ENCODE peak calls at places on chromosomes 6 and 20, in nine cellular contexts. One of them, this sample, is unnamed.

GRCh38 chr20:50244352-50245149 is 53.9 kb downstream of the CEBPB start:
- DNase-seq in cardiac muscle cell: no peak
- DNase-seq in RWPE2: peak
- DNase-seq in brain microvascular endothelial cell: no peak
- DNase-seq in fibroblast of pulmonary artery: no peak
- DNase-seq in HFF-Myc: no peak
- DNase-seq in A549: no peak
- DNase-seq in astrocyte of the cerebellum: no peak
- DNase-seq in DND-41: no peak
- DNase-seq in this sample: peak

GRCh38 chr6:15498640-15499039 is 164.2 kb downstream of the DTNBP1 start:
- DNase-seq in fibroblast of pulmonary artery: no peak
- DNase-seq in DND-41: no peak
- DNase-seq in brain microvascular endothelial cell: no peak
- DNase-seq in astrocyte of the cerebellum: no peak
- DNase-seq in HFF-Myc: no peak
- DNase-seq in A549: no peak
- DNase-seq in RWPE2: no peak
- DNase-seq in cardiac muscle cell: no peak
- DNase-seq in this sample: peak

GRCh38 chr6:35370124-35370741 is 27.9 kb downstream of the PPARD start:
- DNase-seq in HFF-Myc: peak
- DNase-seq in fibroblast of pulmonary artery: peak
- DNase-seq in brain microvascular endothelial cell: peak
- DNase-seq in cardiac muscle cell: no peak
- DNase-seq in A549: peak
- DNase-seq in astrocyte of the cerebellum: peak
- DNase-seq in DND-41: peak
- DNase-seq in RWPE2: peak
- DNase-seq in this sample: peak

GRCh38 chr6:162063666-162064065 is 663.9 kb downstream of the PRKN start:
- DNase-seq in RWPE2: no peak
- DNase-seq in astrocyte of the cerebellum: no peak
- DNase-seq in brain microvascular endothelial cell: no peak
- DNase-seq in fibroblast of pulmonary artery: no peak
- DNase-seq in HFF-Myc: no peak
- DNase-seq in A549: no peak
- DNase-seq in DND-41: no peak
- DNase-seq in cardiac muscle cell: no peak
- DNase-seq in this sample: no peak

GRCh38 chr20:53129557-53129956 is 157.4 kb downstream of the TSHZ2 start:
- DNase-seq in DND-41: no peak
- DNase-seq in A549: no peak
- DNase-seq in cardiac muscle cell: no peak
- DNase-seq in HFF-Myc: no peak
- DNase-seq in fibroblast of pulmonary artery: no peak
- DNase-seq in astrocyte of the cerebellum: no peak
- DNase-seq in RWPE2: no peak
- DNase-seq in brain microvascular endothelial cell: no peak
- DNase-seq in this sample: no peak

GRCh38 chr6:13767121-13767794 is 47.1 kb downstream of the MCUR1 start:
- DNase-seq in fibroblast of pulmonary artery: peak
- DNase-seq in DND-41: peak
- DNase-seq in brain microvascular endothelial cell: peak
- DNase-seq in RWPE2: no peak
- DNase-seq in cardiac muscle cell: peak
- DNase-seq in A549: no peak
- DNase-seq in astrocyte of the cerebellum: no peak
- DNase-seq in HFF-Myc: no peak
- DNase-seq in this sample: no peak

GRCh38 chr6:45366534-45366933 is 11.2 kb downstream of the SUPT3H start:
- DNase-seq in A549: no peak
- DNase-seq in astrocyte of the cerebellum: no peak
- DNase-seq in fibroblast of pulmonary artery: no peak
- DNase-seq in HFF-Myc: no peak
- DNase-seq in DND-41: no peak
- DNase-seq in RWPE2: no peak
- DNase-seq in brain microvascular endothelial cell: no peak
- DNase-seq in cardiac muscle cell: no peak
- DNase-seq in this sample: no peak

GRCh38 chr6:113654396-113654795 is 202.7 kb upstream of the MARCKS start:
- DNase-seq in cardiac muscle cell: no peak
- DNase-seq in RWPE2: peak
- DNase-seq in brain microvascular endothelial cell: peak
- DNase-seq in astrocyte of the cerebellum: no peak
- DNase-seq in DND-41: no peak
- DNase-seq in fibroblast of pulmonary artery: peak
- DNase-seq in HFF-Myc: no peak
- DNase-seq in A549: peak
- DNase-seq in this sample: peak

GRCh38 chr20:51184289-51184688 is 161.4 kb upstream of the KCNG1 start:
- DNase-seq in DND-41: no peak
- DNase-seq in cardiac muscle cell: no peak
- DNase-seq in fibroblast of pulmonary artery: no peak
- DNase-seq in brain microvascular endothelial cell: no peak
- DNase-seq in RWPE2: peak
- DNase-seq in HFF-Myc: no peak
- DNase-seq in astrocyte of the cerebellum: peak
- DNase-seq in A549: no peak
- DNase-seq in this sample: no peak

GRCh38 chr6:75044846-75045245 is 161.0 kb downstream of the COL12A1 start:
- DNase-seq in RWPE2: no peak
- DNase-seq in astrocyte of the cerebellum: no peak
- DNase-seq in A549: no peak
- DNase-seq in HFF-Myc: no peak
- DNase-seq in cardiac muscle cell: no peak
- DNase-seq in brain microvascular endothelial cell: no peak
- DNase-seq in fibroblast of pulmonary artery: no peak
- DNase-seq in DND-41: no peak
- DNase-seq in this sample: no peak

GRCh38 chr6:140486468-140487361 is 1112.3 kb upstream of the CITED2 start:
- DNase-seq in fibroblast of pulmonary artery: peak
- DNase-seq in RWPE2: no peak
- DNase-seq in DND-41: no peak
- DNase-seq in brain microvascular endothelial cell: peak
- DNase-seq in astrocyte of the cerebellum: no peak
- DNase-seq in cardiac muscle cell: no peak
- DNase-seq in A549: no peak
- DNase-seq in HFF-Myc: no peak
- DNase-seq in this sample: peak

GRCh38 chr6:31558631-31559500 is 11.5 kb downstream of the NFKBIL1 start:
- DNase-seq in cardiac muscle cell: no peak
- DNase-seq in A549: no peak
- DNase-seq in brain microvascular endothelial cell: no peak
- DNase-seq in DND-41: peak
- DNase-seq in HFF-Myc: no peak
- DNase-seq in fibroblast of pulmonary artery: peak
- DNase-seq in astrocyte of the cerebellum: no peak
- DNase-seq in RWPE2: no peak
- DNase-seq in this sample: no peak

GRCh38 chr20:40687384-40688128 is 1.5 kb downstream of the MAFB start:
- DNase-seq in astrocyte of the cerebellum: no peak
- DNase-seq in fibroblast of pulmonary artery: peak
- DNase-seq in HFF-Myc: no peak
- DNase-seq in A549: no peak
- DNase-seq in cardiac muscle cell: peak
- DNase-seq in RWPE2: peak
- DNase-seq in DND-41: no peak
- DNase-seq in brain microvascular endothelial cell: no peak
- DNase-seq in this sample: peak

GRCh38 chr20:22728146-22728745 is 143.9 kb upstream of the FOXA2 start:
- DNase-seq in RWPE2: no peak
- DNase-seq in HFF-Myc: no peak
- DNase-seq in brain microvascular endothelial cell: no peak
- DNase-seq in A549: no peak
- DNase-seq in astrocyte of the cerebellum: no peak
- DNase-seq in fibroblast of pulmonary artery: no peak
- DNase-seq in DND-41: no peak
- DNase-seq in cardiac muscle cell: no peak
- DNase-seq in this sample: no peak

GRCh38 chr6:11854418-11855165 is 76.0 kb upstream of the ADTRP start:
- DNase-seq in fibroblast of pulmonary artery: peak
- DNase-seq in cardiac muscle cell: no peak
- DNase-seq in DND-41: no peak
- DNase-seq in brain microvascular endothelial cell: peak
- DNase-seq in A549: peak
- DNase-seq in HFF-Myc: peak
- DNase-seq in astrocyte of the cerebellum: peak
- DNase-seq in RWPE2: no peak
- DNase-seq in this sample: peak

GRCh38 chr6:132043148-132043547 is 92.0 kb upstream of the CCN2 start:
- DNase-seq in astrocyte of the cerebellum: no peak
- DNase-seq in cardiac muscle cell: no peak
- DNase-seq in HFF-Myc: no peak
- DNase-seq in A549: no peak
- DNase-seq in brain microvascular endothelial cell: no peak
- DNase-seq in RWPE2: no peak
- DNase-seq in fibroblast of pulmonary artery: no peak
- DNase-seq in DND-41: no peak
- DNase-seq in this sample: no peak

GRCh38 chr6:132045877-132046276 is 94.7 kb upstream of the CCN2 start:
- DNase-seq in RWPE2: no peak
- DNase-seq in cardiac muscle cell: no peak
- DNase-seq in A549: no peak
- DNase-seq in brain microvascular endothelial cell: no peak
- DNase-seq in fibroblast of pulmonary artery: no peak
- DNase-seq in astrocyte of the cerebellum: no peak
- DNase-seq in DND-41: no peak
- DNase-seq in HFF-Myc: no peak
- DNase-seq in this sample: no peak

DNA sequence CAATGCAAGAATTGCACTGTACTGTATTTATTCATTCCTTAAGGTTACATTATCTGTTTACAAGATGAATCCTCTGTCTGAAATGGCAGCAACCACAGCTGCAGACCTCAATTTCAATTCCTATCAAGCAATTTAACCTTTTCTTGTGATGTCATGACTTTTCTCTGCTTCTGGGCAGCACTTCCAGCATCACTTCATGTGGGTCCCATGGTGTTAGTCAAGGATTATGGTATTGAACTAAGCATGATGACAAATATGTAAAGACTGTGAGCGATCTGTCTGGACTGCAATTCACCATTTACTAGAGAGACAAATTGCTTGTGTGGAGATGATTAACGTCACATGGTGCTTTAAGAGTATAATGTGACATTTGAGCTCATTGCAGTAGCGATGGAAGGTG is 90.5 kb upstream of the CCN2 start:
- DNase-seq in fibroblast of pulmonary artery: no peak
- DNase-seq in astrocyte of the cerebellum: no peak
- DNase-seq in DND-41: no peak
- DNase-seq in A549: no peak
- DNase-seq in cardiac muscle cell: no peak
- DNase-seq in RWPE2: no peak
- DNase-seq in brain microvascular endothelial cell: no peak
- DNase-seq in HFF-Myc: no peak
- DNase-seq in this sample: peak
- TF ChIP-seq CTCF in fibroblast of pulmonary artery: no peak
- TF ChIP-seq CTCF in astrocyte of the cerebellum: no peak
- TF ChIP-seq CTCF in DND-41: no peak
- TF ChIP-seq CTCF in A549: no peak
- TF ChIP-seq CTCF in cardiac muscle cell: no peak
- TF ChIP-seq CTCF in RWPE2: no peak
- TF ChIP-seq CTCF in brain microvascular endothelial cell: no peak
- TF ChIP-seq CTCF in HFF-Myc: no peak
- TF ChIP-seq CTCF in this sample: no peak

GRCh38 chr6:144347447-144347758 is 62.3 kb downstream of the UTRN start:
- DNase-seq in HFF-Myc: no peak
- DNase-seq in brain microvascular endothelial cell: no peak
- DNase-seq in A549: no peak
- DNase-seq in DND-41: no peak
- DNase-seq in cardiac muscle cell: no peak
- DNase-seq in astrocyte of the cerebellum: no peak
- DNase-seq in RWPE2: no peak
- DNase-seq in fibroblast of pulmonary artery: no peak
- DNase-seq in this sample: no peak
- H3K4me3 ChIP-seq in HFF-Myc: no peak
- H3K4me3 ChIP-seq in brain microvascular endothelial cell: no peak
- H3K4me3 ChIP-seq in A549: no peak
- H3K4me3 ChIP-seq in DND-41: no peak
- H3K4me3 ChIP-seq in cardiac muscle cell: no peak
- H3K4me3 ChIP-seq in astrocyte of the cerebellum: no peak
- H3K4me3 ChIP-seq in RWPE2: no peak
- H3K4me3 ChIP-seq in fibroblast of pulmonary artery: no peak
- H3K4me3 ChIP-seq in this sample: no peak

DNA sequence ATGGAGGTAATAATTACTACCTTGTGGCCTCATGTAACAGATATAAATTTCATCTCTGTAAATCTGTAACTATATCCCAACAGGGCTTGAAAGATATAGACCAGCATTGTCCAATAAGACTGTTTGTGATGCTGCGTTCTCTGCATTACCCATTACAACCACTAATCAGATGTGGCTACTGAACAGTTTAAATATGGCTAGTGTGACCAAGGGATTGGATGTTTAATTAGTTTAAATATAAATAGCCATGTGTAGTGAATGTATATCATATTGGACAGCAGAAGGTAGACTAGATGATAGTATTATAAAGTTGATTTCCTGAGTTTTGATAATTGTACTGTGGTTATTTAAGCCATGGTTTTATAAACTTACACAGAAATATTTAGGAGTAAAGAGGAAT is 27.8 kb upstream of the JAG1 start:
- DNase-seq in RWPE2: no peak
- DNase-seq in cardiac muscle cell: no peak
- DNase-seq in fibroblast of pulmonary artery: no peak
- DNase-seq in HFF-Myc: no peak
- DNase-seq in A549: peak
- DNase-seq in astrocyte of the cerebellum: no peak
- DNase-seq in DND-41: no peak
- DNase-seq in brain microvascular endothelial cell: no peak
- DNase-seq in this sample: no peak
- TF ChIP-seq CTCF in RWPE2: peak
- TF ChIP-seq CTCF in cardiac muscle cell: no peak
- TF ChIP-seq CTCF in fibroblast of pulmonary artery: no peak
- TF ChIP-seq CTCF in HFF-Myc: no peak
- TF ChIP-seq CTCF in A549: no peak
- TF ChIP-seq CTCF in astrocyte of the cerebellum: no peak
- TF ChIP-seq CTCF in DND-41: no peak
- TF ChIP-seq CTCF in brain microvascular endothelial cell: peak
- TF ChIP-seq CTCF in this sample: no peak

GRCh38 chr20:13180986-13181889 is 39.8 kb upstream of the ISM1 start:
- DNase-seq in HFF-Myc: no peak
- DNase-seq in astrocyte of the cerebellum: no peak
- DNase-seq in RWPE2: no peak
- DNase-seq in DND-41: no peak
- DNase-seq in A549: no peak
- DNase-seq in brain microvascular endothelial cell: no peak
- DNase-seq in cardiac muscle cell: no peak
- DNase-seq in fibroblast of pulmonary artery: no peak
- DNase-seq in this sample: no peak

GRCh38 chr20:13186043-13186774 is 34.9 kb upstream of the ISM1 start:
- DNase-seq in brain microvascular endothelial cell: no peak
- DNase-seq in cardiac muscle cell: no peak
- DNase-seq in fibroblast of pulmonary artery: no peak
- DNase-seq in DND-41: no peak
- DNase-seq in astrocyte of the cerebellum: no peak
- DNase-seq in A549: no peak
- DNase-seq in HFF-Myc: no peak
- DNase-seq in RWPE2: no peak
- DNase-seq in this sample: no peak

GRCh38 chr20:13187899-13188298 is 33.2 kb upstream of the ISM1 start:
- DNase-seq in astrocyte of the cerebellum: no peak
- DNase-seq in RWPE2: no peak
- DNase-seq in cardiac muscle cell: no peak
- DNase-seq in HFF-Myc: no peak
- DNase-seq in DND-41: peak
- DNase-seq in A549: no peak
- DNase-seq in brain microvascular endothelial cell: no peak
- DNase-seq in fibroblast of pulmonary artery: no peak
- DNase-seq in this sample: no peak

GRCh38 chr20:13183005-13183404 is 38.1 kb upstream of the ISM1 start:
- DNase-seq in HFF-Myc: no peak
- DNase-seq in fibroblast of pulmonary artery: no peak
- DNase-seq in A549: no peak
- DNase-seq in cardiac muscle cell: no peak
- DNase-seq in DND-41: no peak
- DNase-seq in brain microvascular endothelial cell: no peak
- DNase-seq in astrocyte of the cerebellum: no peak
- DNase-seq in RWPE2: no peak
- DNase-seq in this sample: no peak
- H3K4me3 ChIP-seq in HFF-Myc: no peak
- H3K4me3 ChIP-seq in fibroblast of pulmonary artery: no peak
- H3K4me3 ChIP-seq in A549: no peak
- H3K4me3 ChIP-seq in cardiac muscle cell: no peak
- H3K4me3 ChIP-seq in DND-41: no peak
- H3K4me3 ChIP-seq in brain microvascular endothelial cell: no peak
- H3K4me3 ChIP-seq in astrocyte of the cerebellum: no peak
- H3K4me3 ChIP-seq in RWPE2: no peak
- H3K4me3 ChIP-seq in this sample: no peak

This sample was measured in epithelial cell of esophagus.